ENCODE peak calls at places on chromosomes 13 and 19, in ten cellular contexts. One of them, this sample, is unnamed.
A peak's percentile ranks its signal among the peaks of the same experiment; 100 is the strongest.

GRCh38 chr19:34241513-34242337 is 12.6 kb upstream of the GARRE1 start:
- DNase-seq in DND-41: peak; percentile 26
- DNase-seq in upper lobe of left lung: peak; percentile 87
- DNase-seq in GM12865: peak; percentile 80
- DNase-seq in cardiac fibroblast: no peak
- DNase-seq in GM23338: peak; percentile 93
- DNase-seq in fibroblast of lung: no peak
- DNase-seq in ascending aorta: no peak
- DNase-seq in AG04449: no peak
- DNase-seq in sigmoid colon: no peak
- DNase-seq in this sample: no peak

GRCh38 chr13:33676700-33677048 is 141.3 kb upstream of the RFC3 start:
- DNase-seq in ascending aorta: peak; percentile 69
- DNase-seq in AG04449: no peak
- DNase-seq in GM23338: peak; percentile 4
- DNase-seq in sigmoid colon: peak; percentile 70
- DNase-seq in upper lobe of left lung: no peak
- DNase-seq in DND-41: peak; percentile 17
- DNase-seq in cardiac fibroblast: peak; percentile 71
- DNase-seq in fibroblast of lung: peak; percentile 54
- DNase-seq in GM12865: peak; percentile 20
- DNase-seq in this sample: no peak

GRCh38 chr13:102091231-102091630 is 310.6 kb downstream of the FGF14 start:
- DNase-seq in AG04449: no peak
- DNase-seq in GM23338: peak; percentile 90
- DNase-seq in fibroblast of lung: peak; percentile 6
- DNase-seq in GM12865: peak; percentile 7
- DNase-seq in sigmoid colon: no peak
- DNase-seq in cardiac fibroblast: no peak
- DNase-seq in upper lobe of left lung: no peak
- DNase-seq in DND-41: no peak
- DNase-seq in ascending aorta: no peak
- DNase-seq in this sample: no peak

GRCh38 chr13:26255717-26256277 is 1.9 kb downstream of the CDK8 start:
- DNase-seq in ascending aorta: no peak
- DNase-seq in fibroblast of lung: peak; percentile 9
- DNase-seq in upper lobe of left lung: no peak
- DNase-seq in cardiac fibroblast: peak; percentile 30
- DNase-seq in DND-41: no peak
- DNase-seq in GM12865: peak; percentile 14
- DNase-seq in AG04449: no peak
- DNase-seq in GM23338: no peak
- DNase-seq in sigmoid colon: no peak
- DNase-seq in this sample: no peak

GRCh38 chr19:55579766-55580621 is 654 bp downstream of the ZNF579 start:
- DNase-seq in upper lobe of left lung: no peak
- DNase-seq in fibroblast of lung: peak; percentile 54
- DNase-seq in sigmoid colon: no peak
- DNase-seq in ascending aorta: no peak
- DNase-seq in GM12865: no peak
- DNase-seq in AG04449: no peak
- DNase-seq in cardiac fibroblast: peak; percentile 51
- DNase-seq in DND-41: peak; percentile 57
- DNase-seq in GM23338: peak; percentile 52
- DNase-seq in this sample: peak; percentile 70

GRCh38 chr13:85974604-85975366 is 175.6 kb upstream of the SLITRK6 start:
- DNase-seq in GM23338: no peak
- DNase-seq in sigmoid colon: no peak
- DNase-seq in AG04449: no peak
- DNase-seq in ascending aorta: no peak
- DNase-seq in cardiac fibroblast: peak; percentile 12
- DNase-seq in DND-41: no peak
- DNase-seq in fibroblast of lung: peak; percentile 45
- DNase-seq in GM12865: no peak
- DNase-seq in upper lobe of left lung: no peak
- DNase-seq in this sample: no peak

GRCh38 chr19:55253842-55254624 is 4.8 kb downstream of the PPP6R1 start:
- DNase-seq in cardiac fibroblast: no peak
- DNase-seq in fibroblast of lung: no peak
- DNase-seq in ascending aorta: no peak
- DNase-seq in GM12865: peak; percentile 90
- DNase-seq in upper lobe of left lung: no peak
- DNase-seq in GM23338: peak; percentile 28
- DNase-seq in sigmoid colon: no peak
- DNase-seq in AG04449: no peak
- DNase-seq in DND-41: peak; percentile 72
- DNase-seq in this sample: peak; percentile 85

GRCh38 chr19:35462476-35462953 is 14.5 kb downstream of the FFAR2 start:
- DNase-seq in GM12865: peak; percentile 90
- DNase-seq in sigmoid colon: no peak
- DNase-seq in ascending aorta: no peak
- DNase-seq in upper lobe of left lung: no peak
- DNase-seq in DND-41: peak; percentile 74
- DNase-seq in cardiac fibroblast: no peak
- DNase-seq in AG04449: no peak
- DNase-seq in fibroblast of lung: no peak
- DNase-seq in GM23338: no peak
- DNase-seq in this sample: peak; percentile 75

GRCh38 chr19:52734340-52734892 is 428 bp downstream of the ZNF611 start:
- DNase-seq in cardiac fibroblast: peak; percentile 11
- DNase-seq in ascending aorta: no peak
- DNase-seq in upper lobe of left lung: peak; percentile 86
- DNase-seq in GM23338: peak; percentile 39
- DNase-seq in AG04449: no peak
- DNase-seq in fibroblast of lung: peak; percentile 22
- DNase-seq in sigmoid colon: peak; percentile 70
- DNase-seq in GM12865: no peak
- DNase-seq in DND-41: peak; percentile 37
- DNase-seq in this sample: peak; percentile 48

GRCh38 chr13:54029226-54029625 is 1000.6 kb downstream of the OLFM4 start:
- DNase-seq in GM23338: peak; percentile 15
- DNase-seq in sigmoid colon: no peak
- DNase-seq in DND-41: no peak
- DNase-seq in fibroblast of lung: peak; percentile 78
- DNase-seq in ascending aorta: no peak
- DNase-seq in AG04449: no peak
- DNase-seq in cardiac fibroblast: no peak
- DNase-seq in GM12865: peak; percentile 6
- DNase-seq in upper lobe of left lung: no peak
- DNase-seq in this sample: peak; percentile 17

GRCh38 chr19:46605356-46605821 is 4.3 kb downstream of the CALM3 start:
- DNase-seq in sigmoid colon: peak; percentile 54
- DNase-seq in GM23338: no peak
- DNase-seq in ascending aorta: peak; percentile 72
- DNase-seq in cardiac fibroblast: no peak
- DNase-seq in upper lobe of left lung: no peak
- DNase-seq in GM12865: no peak
- DNase-seq in fibroblast of lung: no peak
- DNase-seq in DND-41: no peak
- DNase-seq in AG04449: no peak
- DNase-seq in this sample: no peak

GRCh38 chr19:23461120-23461519 is 65.8 kb upstream of the ZNF91 start:
- DNase-seq in GM23338: peak; percentile 21
- DNase-seq in cardiac fibroblast: no peak
- DNase-seq in sigmoid colon: no peak
- DNase-seq in upper lobe of left lung: no peak
- DNase-seq in DND-41: no peak
- DNase-seq in GM12865: no peak
- DNase-seq in fibroblast of lung: no peak
- DNase-seq in ascending aorta: no peak
- DNase-seq in AG04449: no peak
- DNase-seq in this sample: no peak

GRCh38 chr19:18306903-18307681 is 15.8 kb downstream of the LSM4 start:
- DNase-seq in AG04449: no peak
- DNase-seq in cardiac fibroblast: no peak
- DNase-seq in sigmoid colon: no peak
- DNase-seq in fibroblast of lung: no peak
- DNase-seq in DND-41: no peak
- DNase-seq in GM23338: peak; percentile 37
- DNase-seq in GM12865: peak; percentile 49
- DNase-seq in upper lobe of left lung: peak; percentile 65
- DNase-seq in ascending aorta: no peak
- DNase-seq in this sample: no peak

GRCh38 chr13:27928805-27929753 is 9.3 kb downstream of the PDX1 start:
- DNase-seq in AG04449: no peak
- DNase-seq in sigmoid colon: no peak
- DNase-seq in ascending aorta: no peak
- DNase-seq in fibroblast of lung: no peak
- DNase-seq in upper lobe of left lung: peak; percentile 62
- DNase-seq in cardiac fibroblast: no peak
- DNase-seq in GM12865: no peak
- DNase-seq in DND-41: no peak
- DNase-seq in GM23338: peak; percentile 59
- DNase-seq in this sample: no peak

GRCh38 chr19:35727053-35727955 is 9.5 kb downstream of the KMT2B start:
- DNase-seq in fibroblast of lung: no peak
- DNase-seq in DND-41: no peak
- DNase-seq in GM23338: no peak
- DNase-seq in upper lobe of left lung: no peak
- DNase-seq in sigmoid colon: peak; percentile 57
- DNase-seq in GM12865: no peak
- DNase-seq in AG04449: no peak
- DNase-seq in cardiac fibroblast: no peak
- DNase-seq in ascending aorta: no peak
- DNase-seq in this sample: peak; percentile 14

GRCh38 chr13:31045621-31046081 is 113.2 kb downstream of the TEX26 start:
- DNase-seq in upper lobe of left lung: no peak
- DNase-seq in GM12865: peak; percentile 53
- DNase-seq in fibroblast of lung: peak; percentile 96
- DNase-seq in cardiac fibroblast: peak; percentile 95
- DNase-seq in GM23338: no peak
- DNase-seq in DND-41: peak; percentile 80
- DNase-seq in sigmoid colon: peak; percentile 70
- DNase-seq in ascending aorta: peak; percentile 80
- DNase-seq in AG04449: peak; percentile 73
- DNase-seq in this sample: no peak

GRCh38 chr13:98406971-98407370 is 169.9 kb downstream of the STK24 start:
- DNase-seq in fibroblast of lung: no peak
- DNase-seq in upper lobe of left lung: no peak
- DNase-seq in ascending aorta: peak; percentile 24
- DNase-seq in DND-41: no peak
- DNase-seq in GM12865: no peak
- DNase-seq in GM23338: no peak
- DNase-seq in AG04449: no peak
- DNase-seq in cardiac fibroblast: no peak
- DNase-seq in sigmoid colon: no peak
- DNase-seq in this sample: no peak

GRCh38 chr13:76937416-76937815 is 10.9 kb upstream of the ACOD1 start:
- DNase-seq in GM12865: no peak
- DNase-seq in ascending aorta: no peak
- DNase-seq in AG04449: peak; percentile 85
- DNase-seq in upper lobe of left lung: no peak
- DNase-seq in cardiac fibroblast: peak; percentile 94
- DNase-seq in fibroblast of lung: peak; percentile 95
- DNase-seq in DND-41: no peak
- DNase-seq in sigmoid colon: no peak
- DNase-seq in GM23338: no peak
- DNase-seq in this sample: no peak

GRCh38 chr19:2424686-2425621 is 2.4 kb downstream of the TIMM13 start:
- DNase-seq in cardiac fibroblast: peak; percentile 81
- DNase-seq in GM12865: no peak
- DNase-seq in GM23338: peak; percentile 84
- DNase-seq in sigmoid colon: peak; percentile 73
- DNase-seq in upper lobe of left lung: peak; percentile 86
- DNase-seq in DND-41: no peak
- DNase-seq in AG04449: peak; percentile 1
- DNase-seq in ascending aorta: peak; percentile 65
- DNase-seq in fibroblast of lung: peak; percentile 76
- DNase-seq in this sample: no peak
- TF ChIP-seq CTCF in cardiac fibroblast: peak; percentile 41
- TF ChIP-seq CTCF in GM12865: no peak
- TF ChIP-seq CTCF in GM23338: peak; percentile 28
- TF ChIP-seq CTCF in sigmoid colon: no peak
- TF ChIP-seq CTCF in upper lobe of left lung: peak; percentile 13
- TF ChIP-seq CTCF in DND-41: peak; percentile 5
- TF ChIP-seq CTCF in AG04449: peak; percentile 80
- TF ChIP-seq CTCF in ascending aorta: peak; percentile 20
- TF ChIP-seq CTCF in fibroblast of lung: peak; percentile 39
- TF ChIP-seq CTCF in this sample: no peak

DNA sequence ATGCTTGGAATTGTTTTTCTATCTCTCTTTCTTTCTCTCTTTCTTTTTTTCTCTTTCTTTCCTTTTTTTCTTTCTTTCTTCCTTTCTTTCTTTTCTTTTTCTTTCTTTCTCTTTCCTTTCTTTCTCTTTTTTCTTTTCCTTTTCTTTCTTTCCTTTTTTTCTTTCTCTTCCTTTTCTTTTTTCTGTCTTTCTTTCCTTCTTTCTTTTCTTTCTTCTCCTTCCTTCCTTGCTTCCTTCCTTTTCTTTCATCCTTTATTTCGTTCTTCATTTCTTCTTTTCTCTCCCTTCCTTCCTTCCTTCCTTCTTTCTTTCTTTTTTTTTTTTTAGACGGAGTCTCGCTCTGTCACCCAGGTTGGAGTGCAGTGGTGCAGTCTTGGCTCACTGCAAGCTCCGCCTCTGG is 1.9 kb upstream of the MEX3D start:
- DNase-seq in sigmoid colon: no peak
- DNase-seq in cardiac fibroblast: no peak
- DNase-seq in fibroblast of lung: no peak
- DNase-seq in GM12865: no peak
- DNase-seq in AG04449: no peak
- DNase-seq in upper lobe of left lung: no peak
- DNase-seq in GM23338: no peak
- DNase-seq in ascending aorta: no peak
- DNase-seq in DND-41: no peak
- DNase-seq in this sample: no peak
- TF ChIP-seq CTCF in sigmoid colon: no peak
- TF ChIP-seq CTCF in cardiac fibroblast: no peak
- TF ChIP-seq CTCF in fibroblast of lung: no peak
- TF ChIP-seq CTCF in GM12865: no peak
- TF ChIP-seq CTCF in AG04449: no peak
- TF ChIP-seq CTCF in upper lobe of left lung: no peak
- TF ChIP-seq CTCF in GM23338: no peak
- TF ChIP-seq CTCF in ascending aorta: no peak
- TF ChIP-seq CTCF in DND-41: no peak
- TF ChIP-seq CTCF in this sample: no peak

GRCh38 chr13:73171926-73172325 is 113.1 kb downstream of the KLF5 start:
- DNase-seq in sigmoid colon: no peak
- DNase-seq in upper lobe of left lung: no peak
- DNase-seq in AG04449: no peak
- DNase-seq in GM23338: peak; percentile 49
- DNase-seq in ascending aorta: no peak
- DNase-seq in fibroblast of lung: peak; percentile 52
- DNase-seq in GM12865: no peak
- DNase-seq in DND-41: no peak
- DNase-seq in cardiac fibroblast: peak; percentile 77
- DNase-seq in this sample: no peak
- TF ChIP-seq CTCF in sigmoid colon: no peak
- TF ChIP-seq CTCF in upper lobe of left lung: no peak
- TF ChIP-seq CTCF in AG04449: peak; percentile 5
- TF ChIP-seq CTCF in GM23338: peak; percentile 16
- TF ChIP-seq CTCF in ascending aorta: no peak
- TF ChIP-seq CTCF in fibroblast of lung: no peak
- TF ChIP-seq CTCF in GM12865: no peak
- TF ChIP-seq CTCF in DND-41: no peak
- TF ChIP-seq CTCF in cardiac fibroblast: peak; percentile 25
- TF ChIP-seq CTCF in this sample: no peak

GRCh38 chr19:31730270-31730669 is 381.0 kb upstream of the TSHZ3 start:
- DNase-seq in sigmoid colon: no peak
- DNase-seq in AG04449: no peak
- DNase-seq in GM12865: no peak
- DNase-seq in cardiac fibroblast: no peak
- DNase-seq in DND-41: no peak
- DNase-seq in fibroblast of lung: no peak
- DNase-seq in upper lobe of left lung: no peak
- DNase-seq in GM23338: no peak
- DNase-seq in ascending aorta: no peak
- DNase-seq in this sample: no peak

GRCh38 chr19:31733591-31733990 is 384.4 kb upstream of the TSHZ3 start:
- DNase-seq in GM12865: no peak
- DNase-seq in cardiac fibroblast: no peak
- DNase-seq in ascending aorta: no peak
- DNase-seq in AG04449: no peak
- DNase-seq in sigmoid colon: no peak
- DNase-seq in DND-41: no peak
- DNase-seq in fibroblast of lung: no peak
- DNase-seq in upper lobe of left lung: no peak
- DNase-seq in GM23338: no peak
- DNase-seq in this sample: no peak
- TF ChIP-seq CTCF in GM12865: no peak
- TF ChIP-seq CTCF in cardiac fibroblast: no peak
- TF ChIP-seq CTCF in ascending aorta: no peak
- TF ChIP-seq CTCF in AG04449: no peak
- TF ChIP-seq CTCF in sigmoid colon: no peak
- TF ChIP-seq CTCF in DND-41: no peak
- TF ChIP-seq CTCF in fibroblast of lung: no peak
- TF ChIP-seq CTCF in upper lobe of left lung: no peak
- TF ChIP-seq CTCF in GM23338: no peak
- TF ChIP-seq CTCF in this sample: no peak

This sample was measured in GM13977.